ENCODE peak calls at places on chromosomes 3 and 15, in five cellular contexts. One of them, this sample, is unnamed.

GRCh38 chr15:69996842-69997478 is 100.8 kb downstream of the TLE3 start:
- DNase-seq in foreskin fibroblast: no peak
- DNase-seq in A549: no peak
- DNase-seq in heart left ventricle: no peak
- DNase-seq in uterus: no peak
- DNase-seq in this sample: no peak

GRCh38 chr3:72164635-72164978 is 379.7 kb upstream of the PROK2 start:
- DNase-seq in foreskin fibroblast: no peak
- DNase-seq in A549: no peak
- DNase-seq in heart left ventricle: no peak
- DNase-seq in uterus: no peak
- DNase-seq in this sample: no peak

GRCh38 chr3:151171145-151171544 is 31.9 kb downstream of the GPR171 start:
- DNase-seq in foreskin fibroblast: peak
- DNase-seq in A549: no peak
- DNase-seq in heart left ventricle: peak
- DNase-seq in uterus: no peak
- DNase-seq in this sample: no peak

GRCh38 chr3:195805181-195805580 is 6.5 kb downstream of the MUC4 start:
- DNase-seq in foreskin fibroblast: no peak
- DNase-seq in A549: no peak
- DNase-seq in heart left ventricle: no peak
- DNase-seq in uterus: no peak
- DNase-seq in this sample: no peak

GRCh38 chr3:53836084-53836872 is 9.9 kb downstream of the CHDH start:
- DNase-seq in foreskin fibroblast: no peak
- DNase-seq in A549: no peak
- DNase-seq in heart left ventricle: no peak
- DNase-seq in uterus: no peak
- DNase-seq in this sample: no peak

GRCh38 chr3:50983887-50984286 is 309.2 kb downstream of the DOCK3 start:
- DNase-seq in foreskin fibroblast: no peak
- DNase-seq in A549: no peak
- DNase-seq in heart left ventricle: no peak
- DNase-seq in uterus: no peak
- DNase-seq in this sample: no peak

GRCh38 chr3:192915724-192916123 is 1.9 kb downstream of the MB21D2 start:
- DNase-seq in foreskin fibroblast: no peak
- DNase-seq in A549: no peak
- DNase-seq in heart left ventricle: no peak
- DNase-seq in uterus: no peak
- DNase-seq in this sample: no peak

GRCh38 chr15:99717129-99718024 is 15.9 kb downstream of the LYSMD4 start:
- DNase-seq in foreskin fibroblast: peak
- DNase-seq in A549: no peak
- DNase-seq in heart left ventricle: no peak
- DNase-seq in uterus: no peak
- DNase-seq in this sample: no peak

GRCh38 chr15:33915571-33916407 is 52.5 kb upstream of the CHRM5 start:
- DNase-seq in foreskin fibroblast: no peak
- DNase-seq in A549: no peak
- DNase-seq in heart left ventricle: no peak
- DNase-seq in uterus: no peak
- DNase-seq in this sample: peak

GRCh38 chr3:5309602-5310001 is 122.1 kb downstream of the EDEM1 start:
- DNase-seq in foreskin fibroblast: no peak
- DNase-seq in A549: no peak
- DNase-seq in heart left ventricle: no peak
- DNase-seq in uterus: no peak
- DNase-seq in this sample: no peak

GRCh38 chr3:179164857-179165256 is 16.7 kb downstream of the PIK3CA start:
- DNase-seq in foreskin fibroblast: no peak
- DNase-seq in A549: no peak
- DNase-seq in heart left ventricle: no peak
- DNase-seq in uterus: no peak
- DNase-seq in this sample: no peak

GRCh38 chr3:150346956-150347863 is 60.9 kb upstream of the TSC22D2 start:
- DNase-seq in foreskin fibroblast: peak
- DNase-seq in A549: no peak
- DNase-seq in heart left ventricle: no peak
- DNase-seq in uterus: no peak
- DNase-seq in this sample: no peak

GRCh38 chr3:119808843-119809242 is 26.9 kb downstream of the NR1I2 start:
- DNase-seq in foreskin fibroblast: no peak
- DNase-seq in A549: no peak
- DNase-seq in heart left ventricle: no peak
- DNase-seq in uterus: no peak
- DNase-seq in this sample: no peak

GRCh38 chr3:194205675-194206133 is 69.8 kb downstream of the HES1 start:
- DNase-seq in foreskin fibroblast: no peak
- DNase-seq in A549: peak
- DNase-seq in heart left ventricle: no peak
- DNase-seq in uterus: no peak
- DNase-seq in this sample: no peak

GRCh38 chr3:109927161-109927560 is 589.8 kb upstream of the DPPA4 start:
- DNase-seq in foreskin fibroblast: peak
- DNase-seq in A549: peak
- DNase-seq in heart left ventricle: no peak
- DNase-seq in uterus: no peak
- DNase-seq in this sample: peak

GRCh38 chr3:182621435-182622240 is 171.7 kb upstream of the ATP11B start:
- DNase-seq in foreskin fibroblast: no peak
- DNase-seq in A549: no peak
- DNase-seq in heart left ventricle: no peak
- DNase-seq in uterus: no peak
- DNase-seq in this sample: no peak
- TF ChIP-seq CTCF in foreskin fibroblast: no peak
- TF ChIP-seq CTCF in A549: peak
- TF ChIP-seq CTCF in heart left ventricle: no peak
- TF ChIP-seq CTCF in uterus: no peak
- TF ChIP-seq CTCF in this sample: peak

DNA sequence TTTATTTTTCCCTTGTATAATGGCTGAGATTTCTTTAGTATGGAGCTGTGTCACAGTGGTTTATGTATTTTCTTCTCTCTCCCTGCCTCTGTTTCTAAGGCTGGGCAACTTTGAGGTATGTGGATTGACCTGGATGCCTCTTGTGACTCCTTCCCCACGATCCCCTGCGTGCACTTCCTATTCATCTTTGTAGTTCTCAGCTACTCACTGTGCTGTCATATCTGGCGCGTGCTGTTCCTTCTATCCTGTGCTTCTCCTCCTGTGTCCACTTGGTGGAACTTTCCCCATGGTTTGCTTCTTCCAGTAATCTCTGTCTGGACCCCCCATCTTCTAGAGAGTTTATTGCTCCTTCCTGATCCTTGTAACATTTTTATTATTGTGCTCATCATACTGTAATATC is 97.3 kb downstream of the AKAP13 start:
- DNase-seq in foreskin fibroblast: peak
- DNase-seq in A549: peak
- DNase-seq in heart left ventricle: no peak
- DNase-seq in uterus: no peak
- DNase-seq in this sample: no peak
- TF ChIP-seq CTCF in foreskin fibroblast: no peak
- TF ChIP-seq CTCF in A549: no peak
- TF ChIP-seq CTCF in heart left ventricle: no peak
- TF ChIP-seq CTCF in uterus: no peak
- TF ChIP-seq CTCF in this sample: peak

GRCh38 chr15:96693515-96693914 is 363.0 kb downstream of the NR2F2 start:
- DNase-seq in foreskin fibroblast: no peak
- DNase-seq in A549: no peak
- DNase-seq in heart left ventricle: no peak
- DNase-seq in uterus: no peak
- DNase-seq in this sample: no peak

GRCh38 chr15:96695426-96695825 is 364.9 kb downstream of the NR2F2 start:
- DNase-seq in foreskin fibroblast: no peak
- DNase-seq in A549: no peak
- DNase-seq in heart left ventricle: no peak
- DNase-seq in uterus: no peak
- DNase-seq in this sample: no peak

GRCh38 chr15:96687388-96688107 is 357.0 kb downstream of the NR2F2 start:
- DNase-seq in foreskin fibroblast: no peak
- DNase-seq in A549: no peak
- DNase-seq in heart left ventricle: no peak
- DNase-seq in uterus: no peak
- DNase-seq in this sample: no peak

GRCh38 chr15:96693990-96694517 is 363.6 kb downstream of the NR2F2 start:
- DNase-seq in foreskin fibroblast: no peak
- DNase-seq in A549: no peak
- DNase-seq in heart left ventricle: no peak
- DNase-seq in uterus: no peak
- DNase-seq in this sample: no peak

GRCh38 chr15:96692826-96693225 is 362.3 kb downstream of the NR2F2 start:
- DNase-seq in foreskin fibroblast: no peak
- DNase-seq in A549: no peak
- DNase-seq in heart left ventricle: no peak
- DNase-seq in uterus: no peak
- DNase-seq in this sample: no peak
- TF ChIP-seq CTCF in foreskin fibroblast: no peak
- TF ChIP-seq CTCF in A549: no peak
- TF ChIP-seq CTCF in heart left ventricle: no peak
- TF ChIP-seq CTCF in uterus: no peak
- TF ChIP-seq CTCF in this sample: no peak

GRCh38 chr15:101228313-101228712 is 23.5 kb downstream of the CHSY1 start:
- DNase-seq in foreskin fibroblast: no peak
- DNase-seq in A549: no peak
- DNase-seq in heart left ventricle: no peak
- DNase-seq in uterus: no peak
- DNase-seq in this sample: no peak

GRCh38 chr15:101237161-101237775 is 14.6 kb downstream of the CHSY1 start:
- DNase-seq in foreskin fibroblast: no peak
- DNase-seq in A549: no peak
- DNase-seq in heart left ventricle: no peak
- DNase-seq in uterus: no peak
- DNase-seq in this sample: no peak

GRCh38 chr15:101233651-101234281 is 18.1 kb downstream of the CHSY1 start:
- DNase-seq in foreskin fibroblast: no peak
- DNase-seq in A549: no peak
- DNase-seq in heart left ventricle: no peak
- DNase-seq in uterus: no peak
- DNase-seq in this sample: no peak

DNA sequence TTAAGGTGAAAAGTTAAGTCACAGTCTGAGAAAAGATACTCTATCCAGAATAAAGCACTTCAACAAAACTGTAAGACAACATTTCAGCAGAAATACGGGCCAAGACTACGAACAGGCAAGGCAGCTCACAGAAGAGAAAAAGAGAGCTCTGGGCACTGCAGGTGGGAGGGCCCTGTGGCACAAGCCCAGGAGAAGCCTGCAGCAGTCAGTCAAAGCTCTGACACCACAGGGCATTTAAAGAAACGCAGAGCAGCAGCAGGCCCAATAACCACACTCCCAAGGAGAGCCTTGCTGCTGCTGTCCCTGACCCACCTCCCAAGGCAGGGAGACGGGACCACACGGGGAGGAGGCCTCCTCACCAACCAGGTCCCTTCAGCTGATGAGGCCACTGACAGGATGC is 19.2 kb downstream of the CHSY1 start:
- DNase-seq in foreskin fibroblast: no peak
- DNase-seq in A549: no peak
- DNase-seq in heart left ventricle: no peak
- DNase-seq in uterus: no peak
- DNase-seq in this sample: no peak
- TF ChIP-seq CTCF in foreskin fibroblast: no peak
- TF ChIP-seq CTCF in A549: no peak
- TF ChIP-seq CTCF in heart left ventricle: no peak
- TF ChIP-seq CTCF in uterus: no peak
- TF ChIP-seq CTCF in this sample: no peak

GRCh38 chr15:40052604-40053003 is 13.6 kb upstream of the SRP14 start:
- DNase-seq in foreskin fibroblast: no peak
- DNase-seq in A549: no peak
- DNase-seq in heart left ventricle: no peak
- DNase-seq in uterus: no peak
- DNase-seq in this sample: peak

GRCh38 chr15:40054056-40054745 is 15.2 kb upstream of the SRP14 start:
- DNase-seq in foreskin fibroblast: peak
- DNase-seq in A549: no peak
- DNase-seq in heart left ventricle: no peak
- DNase-seq in uterus: no peak
- DNase-seq in this sample: no peak

GRCh38 chr15:40051616-40052415 is 12.8 kb upstream of the SRP14 start:
- DNase-seq in foreskin fibroblast: no peak
- DNase-seq in A549: no peak
- DNase-seq in heart left ventricle: no peak
- DNase-seq in uterus: no peak
- DNase-seq in this sample: peak

GRCh38 chr15:40054746-40055575 is 16.0 kb upstream of the SRP14 start:
- DNase-seq in foreskin fibroblast: peak
- DNase-seq in A549: no peak
- DNase-seq in heart left ventricle: no peak
- DNase-seq in uterus: no peak
- DNase-seq in this sample: no peak

DNA sequence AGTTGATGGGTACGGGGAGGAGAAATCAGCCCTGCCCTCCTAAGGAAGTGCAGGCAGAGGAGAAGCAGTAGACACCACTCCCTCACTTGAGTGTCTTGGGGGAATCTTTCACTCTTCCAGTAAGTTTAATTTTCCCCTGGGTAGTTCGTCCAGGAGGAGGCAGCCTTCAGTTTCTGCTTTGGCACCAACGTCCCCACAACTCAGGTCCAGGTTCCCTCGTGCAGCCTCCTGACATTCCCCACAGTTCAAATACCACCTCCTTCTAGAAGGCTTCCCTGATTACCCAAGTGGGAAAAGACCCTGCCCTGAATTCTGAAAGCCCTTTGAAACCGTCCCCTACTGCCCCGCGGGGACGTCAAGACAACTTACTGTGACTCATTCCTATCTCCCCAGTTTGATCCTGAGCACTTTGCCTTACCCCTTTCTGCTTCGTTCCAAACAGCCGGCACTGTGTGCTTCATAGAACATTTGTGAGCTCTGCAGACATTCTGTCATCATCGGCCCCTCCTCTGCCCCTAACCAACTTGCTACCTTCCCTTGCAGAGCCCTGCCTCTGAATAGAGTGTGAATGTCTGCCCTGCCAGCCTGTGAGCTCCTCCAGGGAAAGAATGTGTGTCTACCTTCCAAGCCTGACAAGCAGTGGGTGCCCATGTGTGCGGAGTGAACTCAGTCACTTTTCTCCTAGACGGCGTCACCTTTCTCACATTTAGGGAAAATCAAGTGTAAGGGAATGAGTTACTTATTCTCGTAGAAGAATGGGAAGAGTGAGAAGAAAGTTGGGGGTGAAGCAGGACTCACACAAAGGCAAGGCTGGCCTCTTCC is 14.5 kb upstream of the SRP14 start:
- DNase-seq in foreskin fibroblast: no peak
- DNase-seq in A549: no peak
- DNase-seq in heart left ventricle: no peak
- DNase-seq in uterus: no peak
- DNase-seq in this sample: no peak
- TF ChIP-seq CTCF in foreskin fibroblast: no peak
- TF ChIP-seq CTCF in A549: no peak
- TF ChIP-seq CTCF in heart left ventricle: no peak
- TF ChIP-seq CTCF in uterus: no peak
- TF ChIP-seq CTCF in this sample: no peak

GRCh38 chr3:46674031-46674592 is 19.4 kb downstream of the ALS2CL start:
- DNase-seq in foreskin fibroblast: no peak
- DNase-seq in A549: no peak
- DNase-seq in heart left ventricle: peak
- DNase-seq in uterus: peak
- DNase-seq in this sample: peak
- TF ChIP-seq CTCF in foreskin fibroblast: peak
- TF ChIP-seq CTCF in A549: no peak
- TF ChIP-seq CTCF in heart left ventricle: no peak
- TF ChIP-seq CTCF in uterus: no peak
- TF ChIP-seq CTCF in this sample: peak